ENCODE peak calls at places on chromosomes 1 and 21, in four cellular contexts. S is breast epithelium, H is suprapubic skin, U is esophagus muscularis mucosa. R is an unnamed sample.

GRCh38 chr1:181646723-181647122 is 163.4 kb downstream of the CACNA1E start:
- DNase-seq in H (no peak), U (no peak), S (no peak), R (no peak)

GRCh38 chr1:4004635-4005430 is 104.8 kb upstream of the C1orf174 start:
- DNase-seq in S (no peak), H (no peak), U (no peak), R (no peak)

GRCh38 chr1:30982431-30982830 is 73.9 kb upstream of the SDC3 start:
- DNase-seq in H (no peak), S (no peak), U (no peak), R (no peak)

GRCh38 chr1:60699304-60699703 is 383.1 kb upstream of the NFIA start:
- DNase-seq in H (no peak), U (no peak), S (no peak), R (no peak)

GRCh38 chr1:85850238-85850637 is 142.0 kb upstream of the ZNHIT6 start:
- DNase-seq in S (no peak), U (no peak), H (no peak), R (no peak)

GRCh38 chr1:2831596-2832212 is 30.2 kb upstream of the TTC34 start:
- DNase-seq in S (no peak), H (no peak), U (no peak), R (no peak)

GRCh38 chr1:78437941-78438340 is 52.8 kb upstream of the PTGFR start:
- DNase-seq in S (no peak), H (no peak), U (no peak), R (no peak)

GRCh38 chr1:32695098-32695904 is 7.3 kb downstream of the SYNC start:
- DNase-seq in U (no peak), S (peak), H (peak), R (peak)

GRCh38 chr1:227255086-227255732 is 63.1 kb downstream of the CDC42BPA start:
- DNase-seq in H (no peak), U (no peak), S (no peak), R (no peak)

GRCh38 chr1:147539122-147539575 is 2.2 kb upstream of the BCL9 start:
- DNase-seq in H (no peak), U (no peak), S (no peak), R (peak)

GRCh38 chr1:213277036-213277435 is 226.0 kb downstream of the RPS6KC1 start:
- DNase-seq in U (no peak), H (no peak), S (no peak), R (no peak)

GRCh38 chr1:32063261-32063681 is 9.5 kb upstream of the TMEM39B start:
- DNase-seq in U (no peak), H (peak), S (no peak), R (no peak)

GRCh38 chr1:52403566-52404115 is 582 bp downstream of the ORC1 start:
- DNase-seq in S (no peak), H (no peak), U (no peak), R (peak)

GRCh38 chr1:154272999-154273563 is 652 bp downstream of the HAX1 start:
- DNase-seq in U (no peak), H (no peak), S (no peak), R (no peak)

GRCh38 chr1:78095618-78096416 is 50.1 kb downstream of the GIPC2 start:
- DNase-seq in U (no peak), S (no peak), H (no peak), R (no peak)

GRCh38 chr1:231139125-231139649 is 22.7 kb upstream of the TRIM67 start:
- DNase-seq in H (no peak), S (no peak), U (peak), R (no peak)

GRCh38 chr1:23424171-23424959 is at the start of gene TCEA3:
- DNase-seq in U (no peak), H (no peak), S (no peak), R (peak)

GRCh38 chr1:68178821-68179490 is 53.4 kb downstream of the WLS start:
- DNase-seq in U (no peak), H (no peak), S (no peak), R (no peak)

GRCh38 chr1:3161130-3161840 is 92.3 kb downstream of the PRDM16 start:
- DNase-seq in S (no peak), U (no peak), H (no peak), R (peak)

GRCh38 chr1:215476541-215476940 is 90.6 kb upstream of the KCTD3 start:
- DNase-seq in U (no peak), H (no peak), S (no peak), R (no peak)

GRCh38 chr1:198845851-198846250 is 207.0 kb downstream of the PTPRC start:
- DNase-seq in U (no peak), S (no peak), H (no peak), R (no peak)

GRCh38 chr1:204149107-204149506 is 2.7 kb downstream of the ETNK2 start:
- DNase-seq in H (no peak), U (no peak), S (no peak), R (no peak)

GRCh38 chr1:199298825-199299224 is 660.0 kb downstream of the PTPRC start:
- DNase-seq in U (no peak), S (no peak), H (no peak), R (no peak)

GRCh38 chr21:46126321-46127238 is 28.7 kb downstream of the COL6A2 start:
- DNase-seq in S (peak), U (no peak), H (peak), R (peak)

GRCh38 chr1:247357062-247357780 is 25.6 kb upstream of the ZNF496 start:
- DNase-seq in S (no peak), U (no peak), H (no peak), R (no peak)

GRCh38 chr1:113170519-113170918 is 97.5 kb downstream of the LRIG2 start:
- DNase-seq in H (no peak), U (no peak), S (no peak), R (no peak)

GRCh38 chr1:151000408-151000807 is 6.3 kb downstream of the MINDY1 start:
- DNase-seq in H (no peak), U (no peak), S (no peak), R (no peak)

GRCh38 chr1:53473463-53473862 is 14.3 kb downstream of the DMRTB1 start:
- DNase-seq in U (no peak), S (no peak), H (peak), R (no peak)

GRCh38 chr1:182338806-182339370 is 52.7 kb downstream of the GLUL start:
- DNase-seq in S (no peak), U (no peak), H (no peak), R (no peak)

GRCh38 chr1:167617950-167618269 is 12.1 kb upstream of the RCSD1 start:
- DNase-seq in H (no peak), U (no peak), S (no peak), R (no peak)

GRCh38 chr1:36753451-36753850 is 270.7 kb upstream of the CSF3R start:
- DNase-seq in H (no peak), U (no peak), S (no peak), R (no peak)

GRCh38 chr1:34926894-34927293 is 2.6 kb downstream of the DLGAP3 start:
- DNase-seq in H (no peak), U (no peak), S (no peak), R (no peak)

GRCh38 chr1:30704271-30704670 is 19.1 kb downstream of the MATN1 start:
- DNase-seq in S (no peak), U (no peak), H (peak), R (no peak)

GRCh38 chr1:19232526-19232851 is 18.8 kb downstream of the EMC1 start:
- DNase-seq in U (no peak), H (no peak), S (no peak), R (no peak)

GRCh38 chr1:104238991-104239390 is 489.3 kb downstream of the AMY1C start:
- DNase-seq in S (no peak), U (no peak), H (no peak), R (no peak)

GRCh38 chr21:36388076-36388475 is 2.9 kb downstream of the CHAF1B start:
- DNase-seq in H (no peak), U (no peak), S (no peak), R (no peak)

GRCh38 chr1:158071106-158071505 is 77.7 kb downstream of the KIRREL1 start:
- DNase-seq in S (no peak), H (no peak), U (no peak), R (no peak)

GRCh38 chr1:158067651-158068050 is 74.2 kb downstream of the KIRREL1 start:
- DNase-seq in H (no peak), S (no peak), U (no peak), R (no peak)

DNA sequence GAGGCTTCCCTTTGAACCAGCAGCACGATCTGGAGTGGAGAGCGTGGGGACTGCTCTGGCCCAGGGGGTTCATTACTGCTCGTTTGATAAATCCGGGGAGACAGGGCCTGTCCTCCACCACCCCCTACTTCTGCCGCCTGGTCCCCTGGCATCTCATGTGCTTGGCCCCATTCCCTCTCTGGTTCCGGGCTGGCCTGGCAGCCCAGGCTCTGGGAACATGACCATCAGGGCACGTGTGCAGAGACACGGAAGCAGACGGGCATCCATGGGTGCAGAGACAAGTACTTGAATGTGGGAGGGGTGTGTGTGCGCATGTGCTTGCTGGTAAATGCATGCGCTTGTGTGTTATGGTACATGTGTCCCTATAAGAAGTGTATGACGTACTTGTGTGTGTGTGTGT is 75.5 kb downstream of the KIRREL1 start:
- DNase-seq in U (no peak), S (no peak), H (no peak), R (no peak)
- TF ChIP-seq POLR2AphosphoS5 in U (no peak), S (no peak), H (no peak), R (no peak)

GRCh38 chr1:159923203-159924024 is 1.9 kb downstream of the TAGLN2 start:
- DNase-seq in H (peak), U (peak), S (peak), R (peak)
- H3K4me3 ChIP-seq in H (peak), U (peak), S (peak), R (peak)

GRCh38 chr1:202117898-202118371 is 4.8 kb upstream of the GPR37L1 start:
- DNase-seq in U (no peak), S (no peak), H (no peak), R (no peak)
- TF ChIP-seq POLR2A in U (no peak), S (no peak), H (no peak), R (no peak)

DNA sequence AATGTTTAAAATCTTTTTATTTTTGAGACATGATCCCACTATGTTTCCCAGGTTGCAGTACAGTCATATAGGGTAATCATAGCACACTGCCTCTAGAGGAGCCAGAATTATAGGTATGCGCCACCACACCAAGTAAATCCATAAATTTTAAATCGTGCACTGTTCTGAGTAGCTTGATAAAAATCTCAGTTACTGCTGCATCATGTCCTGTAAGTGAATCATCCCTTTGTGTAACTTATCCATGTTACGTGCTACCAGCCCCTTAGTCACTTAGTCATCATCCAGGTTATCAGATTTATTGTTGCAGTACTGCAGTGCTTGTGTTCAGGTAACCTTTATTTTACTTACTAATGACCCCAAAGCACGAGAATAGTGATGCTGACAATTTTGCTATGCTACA is 1770.9 kb downstream of the BRINP3 start:
- DNase-seq in U (no peak), H (no peak), S (no peak), R (no peak)
- TF ChIP-seq POLR2AphosphoS5 in U (no peak), H (no peak), S (no peak), R (no peak)

GRCh38 chr1:90717665-90718410 is 736 bp upstream of the BARHL2 start:
- DNase-seq in S (no peak), U (peak), H (no peak), R (no peak)
- H3K4me3 ChIP-seq in S (peak), U (peak), H (peak), R (peak)

GRCh38 chr1:160070243-160071163 is 543 bp upstream of the KCNJ10 start:
- DNase-seq in S (no peak), U (no peak), H (no peak), R (peak)
- TF ChIP-seq POLR2A in S (no peak), U (no peak), H (no peak), R (no peak)

GRCh38 chr1:12063141-12064072 is at the start of gene TNFRSF8:
- DNase-seq in S (no peak), H (no peak), U (no peak), R (no peak)
- TF ChIP-seq POLR2AphosphoS5 in S (no peak), H (no peak), U (no peak), R (no peak)